ENCODE peak calls at places on chromosomes 7 and 10, in five cellular contexts. K is progenitor cell of endocrine pancreas, E is activated B cell treated with CpG ODN at 0.5 μM for 24 hours, C is transverse colon, J is left ventricle myocardium inferior. L is an unnamed sample.

GRCh38 chr10:73887038-73888015 is 13.0 kb upstream of the CAMK2G start:
- DNase-seq in J (peak; percentile 79), K (no peak), E (no peak), C (peak; percentile 63), L (no peak)

GRCh38 chr7:121097577-121097976 is 109.1 kb downstream of the CPED1 start:
- DNase-seq in J (no peak), E (no peak), C (no peak), K (no peak), L (no peak)

GRCh38 chr7:19061331-19061730 is 56.1 kb downstream of the TWIST1 start:
- DNase-seq in E (no peak), K (no peak), J (no peak), C (no peak), L (no peak)

GRCh38 chr10:34109952-34110702 is 705.0 kb downstream of the PARD3 start:
- DNase-seq in E (no peak), J (no peak), C (no peak), K (no peak), L (no peak)

GRCh38 chr10:1776127-1776662 is 38.9 kb upstream of the ADARB2 start:
- DNase-seq in K (no peak), C (no peak), E (no peak), J (no peak), L (no peak)

GRCh38 chr7:101628522-101628921 is 574 bp downstream of the MYL10 start:
- DNase-seq in C (no peak), K (no peak), J (no peak), E (no peak), L (no peak)

GRCh38 chr10:79102056-79102874 is 33.5 kb downstream of the ZMIZ1 start:
- DNase-seq in E (no peak), K (no peak), C (peak; percentile 64), J (peak; percentile 65), L (no peak)

GRCh38 chr7:33107136-33108066 is 1.8 kb downstream of the RP9 start:
- DNase-seq in E (no peak), J (no peak), K (no peak), C (peak; percentile 32), L (no peak)

GRCh38 chr10:113175176-113175575 is 225.1 kb downstream of the TCF7L2 start:
- DNase-seq in C (no peak), K (no peak), E (no peak), J (no peak), L (no peak)

GRCh38 chr7:130513447-130513846 is 21.6 kb downstream of the MEST start:
- DNase-seq in K (no peak), C (no peak), E (no peak), J (no peak), L (no peak)

GRCh38 chr10:84160663-84161362 is 12.8 kb upstream of the GPR15LG start:
- DNase-seq in J (no peak), K (no peak), E (no peak), C (no peak), L (no peak)

DNA sequence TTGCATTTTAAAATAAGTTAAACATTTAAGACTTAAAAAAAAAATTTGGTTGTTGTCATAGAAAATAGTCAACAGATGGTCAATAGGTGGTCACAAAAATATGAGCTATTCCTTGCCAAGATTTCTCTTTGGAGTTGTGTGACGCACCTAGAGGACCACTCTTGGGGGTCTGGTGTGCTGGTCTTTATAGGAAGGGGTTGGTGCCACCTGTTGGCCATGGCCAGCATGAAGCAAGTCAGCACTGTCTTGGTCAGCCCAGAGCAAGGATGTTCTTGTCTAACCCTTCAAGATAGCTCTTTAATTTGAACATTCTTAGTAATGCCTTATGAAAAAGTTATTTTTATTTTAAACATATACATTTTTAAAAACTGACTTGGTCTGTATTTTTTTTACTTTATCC is 267.9 kb upstream of the CNTNAP2 start:
- DNase-seq in K (peak; percentile 22), C (no peak), E (no peak), J (no peak), L (no peak)
- TF ChIP-seq CTCF in K (peak; percentile 69), C (no peak), E (no peak), J (peak; percentile 18), L (no peak)

GRCh38 chr7:137209151-137209822 is 134.2 kb downstream of the PTN start:
- DNase-seq in J (no peak), K (no peak), E (no peak), C (no peak), L (no peak)

DNA sequence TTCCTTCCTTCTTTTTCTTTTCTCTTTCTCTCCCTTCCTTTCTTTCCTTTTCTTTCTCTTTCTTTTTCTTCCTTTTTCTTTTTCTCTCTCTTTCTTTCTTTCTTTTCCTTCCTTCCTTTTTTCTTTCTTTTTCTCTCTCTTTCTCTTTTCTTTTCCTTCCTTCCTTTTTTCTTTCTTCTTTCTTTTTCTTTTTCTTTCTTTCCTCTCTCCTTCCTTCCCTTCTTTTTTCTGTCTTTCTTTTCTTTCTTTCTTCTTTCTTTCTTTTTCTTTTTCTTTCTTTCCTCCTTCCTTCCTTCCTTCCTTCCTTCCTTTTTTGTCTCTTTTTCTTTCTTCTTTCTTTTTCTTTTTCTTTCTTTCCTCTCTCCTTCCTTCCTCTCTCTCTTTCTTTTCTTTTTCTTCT is 136.8 kb downstream of the PTN start:
- DNase-seq in E (no peak), C (no peak), K (no peak), J (no peak), L (no peak)
- TF ChIP-seq CTCF in E (no peak), C (no peak), K (no peak), J (no peak), L (peak; percentile 29)

GRCh38 chr7:38409524-38409923 is 136.1 kb upstream of the TARP start:
- DNase-seq in J (no peak), K (no peak), E (no peak), C (no peak), L (no peak)

GRCh38 chr7:38413784-38414183 is 140.3 kb upstream of the TARP start:
- DNase-seq in J (no peak), C (no peak), K (no peak), E (no peak), L (no peak)

GRCh38 chr7:38410056-38410455 is 136.6 kb upstream of the TARP start:
- DNase-seq in J (no peak), C (no peak), E (no peak), K (no peak), L (no peak)

DNA sequence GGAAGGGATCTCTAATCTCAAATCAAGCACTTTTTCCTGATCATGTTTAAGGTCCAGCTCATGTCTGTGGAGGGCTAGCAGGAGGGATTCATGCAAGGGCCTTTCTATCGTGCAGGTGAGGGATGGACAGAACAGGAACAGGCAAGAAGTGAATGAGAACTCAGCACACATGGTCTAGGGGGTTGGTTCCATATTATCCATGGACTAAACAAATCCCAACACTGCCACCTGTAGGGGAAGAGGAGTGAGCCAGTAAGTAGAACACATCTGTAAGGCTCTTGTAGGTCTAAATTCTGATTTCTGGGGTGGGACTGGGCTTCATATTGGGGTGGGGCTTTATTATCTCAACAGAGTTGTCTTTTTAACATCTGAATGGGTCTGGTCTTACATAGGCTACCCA is 138.0 kb upstream of the TARP start:
- DNase-seq in K (no peak), E (no peak), C (no peak), J (no peak), L (no peak)
- TF ChIP-seq CTCF in K (peak; percentile 26), E (no peak), C (no peak), J (no peak), L (no peak)

GRCh38 chr7:114156178-114156577 is 237.4 kb upstream of the PPP1R3A start:
- DNase-seq in C (no peak), E (no peak), J (no peak), K (no peak), L (no peak)

GRCh38 chr7:114158854-114159253 is 240.0 kb upstream of the PPP1R3A start:
- DNase-seq in K (no peak), C (no peak), E (no peak), J (no peak), L (no peak)

GRCh38 chr7:114155766-114156110 is 236.9 kb upstream of the PPP1R3A start:
- DNase-seq in K (no peak), C (no peak), E (no peak), J (no peak), L (no peak)

GRCh38 chr7:114158275-114158674 is 239.5 kb upstream of the PPP1R3A start:
- DNase-seq in J (no peak), E (no peak), K (no peak), C (no peak), L (no peak)

DNA sequence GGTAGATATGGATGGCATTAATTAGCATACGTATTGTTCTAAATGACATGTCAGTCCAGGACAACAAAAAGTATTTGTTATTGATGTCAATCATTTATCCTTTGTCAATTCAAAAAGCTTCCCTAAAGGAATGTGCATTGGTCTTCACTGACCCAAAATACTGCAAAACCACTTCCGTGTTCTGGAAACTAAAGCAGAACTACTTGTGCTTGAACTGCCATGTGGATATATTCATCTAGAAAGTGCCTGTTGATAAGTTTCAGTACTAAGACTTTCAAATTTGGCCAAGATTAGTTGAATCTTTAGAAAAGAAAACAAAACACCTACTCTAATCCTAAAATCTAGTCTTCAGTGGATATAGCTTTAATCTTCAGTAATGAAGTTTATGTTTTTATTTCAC is 242.1 kb upstream of the PPP1R3A start:
- DNase-seq in E (no peak), C (no peak), J (no peak), K (no peak), L (no peak)
- TF ChIP-seq CTCF in E (no peak), C (no peak), J (no peak), K (no peak), L (no peak)

GRCh38 chr7:157012113-157012547 is 1.7 kb upstream of the MNX1 start:
- DNase-seq in K (no peak), E (no peak), J (no peak), C (no peak), L (no peak)

GRCh38 chr7:157013602-157014549 is 3.4 kb upstream of the MNX1 start:
- DNase-seq in K (no peak), J (no peak), E (no peak), C (no peak), L (no peak)

GRCh38 chr7:157014635-157015555 is 4.4 kb upstream of the MNX1 start:
- DNase-seq in E (no peak), K (no peak), J (no peak), C (no peak), L (no peak)

GRCh38 chr7:157011333-157012112 is 1.1 kb upstream of the MNX1 start:
- DNase-seq in E (no peak), J (no peak), C (no peak), K (no peak), L (no peak)

DNA sequence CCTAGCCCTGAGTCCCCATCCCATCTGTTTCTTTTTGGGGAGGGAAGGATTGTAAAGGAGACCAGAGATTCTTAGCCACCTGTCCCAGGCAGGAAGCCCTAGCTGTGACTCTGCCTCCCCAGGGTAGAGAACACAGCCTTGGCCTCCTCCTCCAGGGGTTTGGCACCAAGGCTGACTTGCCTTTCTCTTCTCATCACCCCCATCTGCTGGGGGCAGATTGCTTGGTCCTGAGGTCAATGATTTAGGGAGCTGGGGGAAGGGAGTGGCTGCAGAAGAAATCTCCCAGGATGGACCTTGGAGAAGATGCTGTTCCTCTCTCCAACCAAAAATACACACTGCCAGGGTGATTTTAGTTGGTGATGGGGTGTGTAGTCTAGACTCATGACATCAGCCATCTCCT is 2.6 kb upstream of the MNX1 start:
- DNase-seq in C (no peak), J (no peak), E (no peak), K (no peak), L (no peak)
- TF ChIP-seq CTCF in C (no peak), J (no peak), E (no peak), K (no peak), L (no peak)

DNA sequence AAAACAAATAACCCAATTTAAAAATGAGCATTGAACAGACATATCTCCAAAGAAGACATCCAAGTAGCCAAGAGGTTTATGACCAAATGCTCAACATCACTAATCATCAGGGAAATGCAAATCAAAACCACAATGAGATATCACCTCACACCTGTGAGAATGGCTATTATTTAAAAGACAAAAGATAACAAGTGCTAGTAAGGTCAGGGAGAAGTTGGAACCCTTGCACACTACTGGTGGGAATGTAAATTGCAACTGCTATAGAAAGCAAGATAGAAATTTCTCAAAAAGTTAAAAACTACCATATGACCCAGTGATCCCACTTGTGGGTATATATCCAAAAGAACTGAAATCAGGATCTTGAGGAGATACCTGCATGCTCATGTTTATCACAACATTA is 49.5 kb downstream of the SGMS1 start:
- DNase-seq in C (no peak), J (no peak), K (no peak), E (no peak), L (no peak)
- TF ChIP-seq CTCF in C (no peak), J (peak; percentile 31), K (peak; percentile 31), E (no peak), L (no peak)